ENCODE peak calls at places on chromosomes 6 and 20, in nine cellular contexts. N is pancreas, V is GM13976, W is endothelial cell, P is NCI-H1930, X is NCI-H774, M is T-cell, Y is NCI-H1436, K is hypothalamus. J is an unnamed sample.

GRCh38 chr6:26187292-26187691 is 100.1 kb downstream of the HFE start:
- DNase-seq in N (no peak), V (no peak), W (no peak), P (no peak), X (no peak), M (no peak), Y (no peak), K (no peak), J (no peak)

GRCh38 chr6:47034421-47034820 is 7.7 kb downstream of the ADGRF1 start:
- DNase-seq in N (no peak), V (no peak), W (no peak), P (no peak), X (no peak), M (no peak), Y (no peak), K (no peak), J (no peak)

GRCh38 chr6:143140767-143141166 is 80.1 kb downstream of the AIG1 start:
- DNase-seq in N (no peak), V (no peak), W (no peak), P (no peak), X (no peak), M (no peak), Y (no peak), K (no peak), J (no peak)

GRCh38 chr6:35061102-35061615 is 80.0 kb downstream of the TCP11 start:
- DNase-seq in N (no peak), V (peak; percentile 8), W (no peak), P (no peak), X (no peak), M (no peak), Y (no peak), K (no peak), J (no peak)

GRCh38 chr6:34068462-34069044 is 77.3 kb downstream of the GRM4 start:
- DNase-seq in N (no peak), V (no peak), W (no peak), P (no peak), X (no peak), M (no peak), Y (no peak), K (no peak), J (no peak)

GRCh38 chr6:140281236-140281635 is 906.8 kb upstream of the CITED2 start:
- DNase-seq in N (no peak), V (no peak), W (no peak), P (no peak), X (no peak), M (no peak), Y (no peak), K (no peak), J (no peak)

GRCh38 chr6:45677381-45677992 is 299.8 kb upstream of the SUPT3H start:
- DNase-seq in N (peak; percentile 29), V (peak; percentile 59), W (no peak), P (no peak), X (no peak), M (peak; percentile 12), Y (no peak), K (peak; percentile 46), J (no peak)

GRCh38 chr6:161215193-161215592 is 58.7 kb downstream of the AGPAT4 start:
- DNase-seq in N (no peak), V (no peak), W (no peak), P (no peak), X (no peak), M (no peak), Y (no peak), K (no peak), J (no peak)

GRCh38 chr6:106510090-106510970 is 119.0 kb downstream of the RTN4IP1 start:
- DNase-seq in N (peak; percentile 62), V (peak; percentile 74), W (peak; percentile 36), P (peak; percentile 70), X (peak; percentile 68), M (peak; percentile 45), Y (peak; percentile 31), K (no peak), J (no peak)

GRCh38 chr20:37251836-37252477 is 9.7 kb downstream of the GHRH start:
- DNase-seq in N (no peak), V (no peak), W (peak; percentile 43), P (no peak), X (no peak), M (no peak), Y (no peak), K (no peak), J (no peak)

GRCh38 chr6:136703331-136703846 is 88.9 kb downstream of the MAP3K5 start:
- DNase-seq in N (no peak), V (no peak), W (no peak), P (no peak), X (peak; percentile 17), M (no peak), Y (no peak), K (no peak), J (no peak)

GRCh38 chr6:140062042-140063041 is 687.9 kb upstream of the CITED2 start:
- DNase-seq in N (peak; percentile 18), V (no peak), W (no peak), P (no peak), X (no peak), M (no peak), Y (no peak), K (no peak), J (peak; percentile 28)